ENCODE peak calls at places on chromosomes 11 and 22, in ten cellular contexts. X is lung, I is SK-N-MC, M is brain microvascular endothelial cell, R is aorta, C is colonic mucosa, B is neuronal stem cell, Y is substantia nigra, K is PC-9, P is A549. L is an unnamed sample.

GRCh38 chr11:77207618-77208313 is 79.7 kb downstream of the MYO7A start:
- DNase-seq in C (no peak), X (no peak), M (no peak), R (no peak), K (no peak), Y (no peak), B (no peak), P (no peak), I (no peak), L (no peak)

GRCh38 chr11:59102259-59102765 is 4.7 kb upstream of the FAM111B start:
- DNase-seq in I (no peak), K (peak), B (peak), M (peak), P (peak), R (peak), C (peak), X (peak), Y (no peak), L (no peak)

GRCh38 chr11:98979212-98979611 is 41.5 kb upstream of the CNTN5 start:
- DNase-seq in I (peak), C (no peak), X (no peak), R (no peak), K (no peak), B (no peak), P (no peak), M (no peak), Y (no peak), L (no peak)

GRCh38 chr11:109302591-109303334 is 119.2 kb upstream of the C11orf87 start:
- DNase-seq in I (no peak), B (no peak), P (no peak), K (no peak), X (no peak), Y (no peak), R (no peak), C (no peak), M (no peak), L (no peak)

GRCh38 chr11:105937738-105938137 is 84.3 kb downstream of the MSANTD4 start:
- DNase-seq in R (no peak), K (no peak), P (no peak), B (no peak), C (no peak), I (no peak), Y (no peak), X (no peak), M (peak), L (no peak)

GRCh38 chr11:102831709-102832492 is 11.5 kb downstream of the MMP3 start:
- DNase-seq in K (no peak), I (no peak), M (no peak), X (no peak), C (no peak), P (no peak), B (no peak), Y (no peak), R (peak), L (no peak)

GRCh38 chr11:47035108-47035507 is 98.5 kb downstream of the CSTPP1 start:
- DNase-seq in K (no peak), C (no peak), B (no peak), M (no peak), I (no peak), X (no peak), Y (no peak), P (no peak), R (no peak), L (no peak)

GRCh38 chr11:57290288-57290687 is 34.5 kb downstream of the TNKS1BP1 start:
- DNase-seq in M (peak), R (no peak), B (no peak), C (no peak), X (no peak), K (no peak), P (no peak), I (no peak), Y (no peak), L (no peak)

GRCh38 chr11:15627560-15627959 is 512.8 kb downstream of the INSC start:
- DNase-seq in K (no peak), M (peak), R (no peak), P (no peak), Y (no peak), C (no peak), B (no peak), I (no peak), X (no peak), L (no peak)

GRCh38 chr11:68012044-68012842 is 2.1 kb downstream of the ALDH3B1 start:
- DNase-seq in X (no peak), R (no peak), B (no peak), P (no peak), I (no peak), M (no peak), Y (no peak), K (peak), C (no peak), L (no peak)

GRCh38 chr11:95922099-95922498 is 1.8 kb downstream of the MTMR2 start:
- DNase-seq in M (no peak), B (no peak), I (no peak), X (no peak), R (no peak), P (no peak), K (no peak), C (no peak), Y (no peak), L (no peak)

GRCh38 chr11:13310443-13310842 is 32.9 kb downstream of the BMAL1 start:
- DNase-seq in R (no peak), K (no peak), I (no peak), Y (no peak), M (no peak), B (no peak), C (no peak), X (no peak), P (no peak), L (no peak)

GRCh38 chr11:125494601-125494986 is 1.5 kb downstream of the FEZ1 start:
- DNase-seq in C (no peak), B (no peak), X (no peak), I (no peak), M (no peak), P (no peak), K (no peak), R (no peak), Y (no peak), L (no peak)
- H3K27ac ChIP-seq in C (no peak), B (peak), X (no peak), I (no peak), M (no peak), P (no peak), K (no peak), R (no peak), Y (peak), L (peak)

GRCh38 chr22:17724241-17724640 is 50.0 kb downstream of the BID start:
- DNase-seq in C (no peak), X (no peak), Y (no peak), P (no peak), I (no peak), R (no peak), K (no peak), M (no peak), B (no peak), L (no peak)
- H3K27ac ChIP-seq in C (no peak), X (peak), Y (peak), P (no peak), I (no peak), R (no peak), K (no peak), M (peak), B (no peak), L (no peak)

DNA sequence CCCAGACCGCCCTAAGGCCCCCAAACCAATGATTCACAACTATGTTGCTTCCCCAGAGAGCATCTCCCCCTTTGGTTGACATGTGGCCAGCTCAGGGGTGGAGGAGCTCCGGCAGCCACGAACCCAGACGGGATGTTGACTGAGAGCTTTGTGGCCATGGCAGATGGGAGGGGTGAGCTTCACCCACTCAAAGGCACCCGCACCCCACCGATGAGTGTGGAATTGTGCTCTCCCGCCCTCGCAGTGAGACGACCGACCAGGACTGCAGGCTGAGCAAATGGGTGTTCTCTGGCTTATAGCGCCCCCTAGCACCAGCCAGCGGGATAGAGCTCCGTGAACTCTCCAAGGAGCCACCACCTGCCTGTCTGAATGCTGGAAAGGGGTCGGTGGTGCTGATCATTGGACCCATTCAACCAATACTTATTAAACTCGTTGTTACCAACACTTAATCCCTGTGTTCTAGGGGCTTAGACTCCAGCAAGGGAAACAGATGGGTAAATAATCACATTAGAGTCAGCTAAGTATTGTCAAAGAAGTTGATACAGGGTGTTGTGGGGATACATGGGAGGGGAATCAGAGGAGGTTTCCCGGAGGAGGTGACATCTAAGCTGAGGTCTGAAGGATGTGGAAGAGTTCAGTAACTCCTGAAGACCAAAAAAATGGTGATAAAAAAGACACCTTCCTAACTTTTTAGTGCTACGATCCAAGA is 4.5 kb upstream of the TIMP3 start:
- DNase-seq in X (peak), R (peak), B (peak), K (peak), Y (peak), C (peak), M (peak), P (peak), I (no peak), L (no peak)
- H3K27ac ChIP-seq in X (no peak), R (no peak), B (no peak), K (no peak), Y (peak), C (no peak), M (peak), P (no peak), I (no peak), L (no peak)

GRCh38 chr11:114168086-114168448 is 108.6 kb downstream of the ZBTB16 start:
- DNase-seq in B (no peak), C (no peak), I (no peak), Y (no peak), K (no peak), P (no peak), M (no peak), X (no peak), R (no peak), L (no peak)
- H3K27ac ChIP-seq in B (no peak), C (no peak), I (no peak), Y (peak), K (no peak), P (no peak), M (no peak), X (peak), R (peak), L (no peak)

DNA sequence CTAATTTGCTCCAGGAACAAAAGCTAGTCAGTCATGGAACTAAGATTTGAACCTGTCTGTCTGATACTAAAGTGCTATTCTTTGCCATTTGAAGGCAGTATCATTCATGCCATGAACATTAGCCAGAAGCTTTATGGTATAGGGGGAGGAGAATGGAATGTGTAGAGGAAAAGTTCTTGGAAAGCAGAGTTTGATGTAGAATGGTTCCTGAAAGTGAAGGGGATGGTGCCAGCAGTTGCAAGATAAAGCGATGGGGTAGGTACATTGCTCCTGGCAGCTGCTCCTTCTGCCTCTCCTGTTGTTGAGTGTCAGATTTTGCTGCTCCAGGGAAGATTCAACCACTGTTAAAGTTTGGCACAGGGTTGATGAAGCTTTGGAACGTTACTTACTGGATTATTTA is 53.4 kb downstream of the ARHGAP42 start:
- DNase-seq in K (peak), Y (no peak), R (no peak), M (peak), C (no peak), B (no peak), P (no peak), X (no peak), I (no peak), L (no peak)
- H3K27ac ChIP-seq in K (peak), Y (no peak), R (no peak), M (peak), C (no peak), B (no peak), P (no peak), X (peak), I (no peak), L (no peak)

GRCh38 chr22:21666786-21667185 is 974 bp downstream of the PPIL2 start:
- DNase-seq in X (no peak), K (no peak), P (no peak), R (no peak), B (no peak), C (no peak), M (no peak), Y (no peak), I (no peak), L (no peak)
- H3K27ac ChIP-seq in X (peak), K (peak), P (peak), R (no peak), B (no peak), C (peak), M (no peak), Y (no peak), I (no peak), L (peak)

GRCh38 chr11:9351321-9351881 is 33.1 kb upstream of the IPO7 start:
- DNase-seq in I (no peak), P (no peak), R (no peak), C (no peak), M (no peak), K (no peak), B (no peak), Y (no peak), X (no peak), L (no peak)
- H3K27ac ChIP-seq in I (no peak), P (no peak), R (no peak), C (no peak), M (no peak), K (no peak), B (no peak), Y (no peak), X (no peak), L (peak)

DNA sequence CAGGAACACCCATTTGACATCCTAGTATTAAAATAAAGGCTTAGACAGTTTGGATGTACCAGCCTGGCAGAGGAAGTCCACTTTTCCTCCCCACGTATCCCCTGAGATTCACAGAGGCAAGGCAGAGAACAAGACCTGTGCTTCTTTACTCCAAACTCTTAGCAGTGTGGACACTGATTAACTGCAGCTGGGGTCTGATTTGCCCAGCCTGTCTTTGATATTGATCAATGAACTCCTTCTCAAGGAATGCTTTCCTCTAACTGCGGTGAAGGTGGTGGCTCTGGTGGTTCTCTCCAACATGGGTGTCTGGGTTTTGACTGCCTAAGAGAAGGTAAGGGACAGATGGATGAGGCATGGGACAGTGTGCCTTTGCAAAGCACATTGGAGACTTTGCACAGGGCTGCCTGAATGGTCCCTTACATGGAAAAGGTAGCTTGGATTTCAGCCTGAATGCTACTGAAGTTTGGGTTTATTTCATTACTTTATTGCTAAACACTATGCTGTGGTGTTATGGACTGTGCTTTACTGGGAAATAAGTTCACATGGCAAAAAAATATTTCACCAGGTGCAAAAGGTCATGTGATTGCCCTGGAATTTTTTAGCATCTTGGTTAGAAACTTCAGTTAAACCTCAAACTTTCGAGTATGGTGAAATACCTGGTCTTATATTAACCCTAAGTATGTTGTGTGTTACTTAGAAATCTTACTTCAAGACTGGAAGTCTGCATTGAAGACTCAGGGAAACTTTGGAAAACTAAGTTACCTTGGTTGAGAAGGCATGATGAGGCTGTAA is 1.8 kb downstream of the GAS2 start:
- DNase-seq in B (no peak), Y (no peak), C (no peak), M (no peak), X (no peak), P (no peak), R (no peak), K (no peak), I (no peak), L (no peak)
- H3K27ac ChIP-seq in B (no peak), Y (no peak), C (no peak), M (no peak), X (peak), P (no peak), R (no peak), K (no peak), I (no peak), L (no peak)

DNA sequence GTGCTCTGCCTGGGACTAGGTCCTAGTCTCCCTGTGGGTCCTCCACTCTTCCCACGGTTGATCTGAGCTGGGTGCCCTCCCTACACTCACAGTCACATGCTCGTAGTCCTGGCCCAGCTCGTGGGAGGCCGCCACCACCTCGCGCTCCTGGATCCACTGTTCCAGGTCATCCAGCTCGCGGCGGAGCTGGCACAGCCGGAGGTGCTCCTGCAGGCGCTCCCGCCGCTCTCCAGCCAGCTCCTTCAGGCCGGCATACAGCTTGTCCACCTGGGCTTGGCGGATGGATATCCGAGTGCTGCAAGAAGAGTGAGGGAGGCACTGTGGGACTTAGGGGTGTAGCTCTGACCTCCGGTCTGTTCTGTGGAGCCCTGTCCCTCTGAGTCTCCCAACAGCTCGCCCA is 14.8 kb upstream of the RBM4B start:
- DNase-seq in M (no peak), P (no peak), I (no peak), K (no peak), R (no peak), B (no peak), Y (no peak), X (no peak), C (no peak), L (no peak)
- H3K27ac ChIP-seq in M (no peak), P (no peak), I (no peak), K (no peak), R (no peak), B (no peak), Y (no peak), X (no peak), C (no peak), L (no peak)